ENCODE peak calls at places on chromosomes 1 and 21, in eight cellular contexts. One of them, this sample, is unnamed.

GRCh38 chr21:41643246-41643966 is 123.4 kb downstream of the RIPK4 start:
- DNase-seq in H54: no peak
- DNase-seq in tibial nerve: no peak
- DNase-seq in prostate gland: no peak
- DNase-seq in body of pancreas: no peak
- DNase-seq in GM12891: no peak
- DNase-seq in uterus: no peak
- DNase-seq in IMR-90: no peak
- DNase-seq in this sample: no peak

GRCh38 chr1:214491468-214492120 is 59.8 kb downstream of the PTPN14 start:
- DNase-seq in tibial nerve: no peak
- DNase-seq in uterus: no peak
- DNase-seq in GM12891: no peak
- DNase-seq in body of pancreas: no peak
- DNase-seq in prostate gland: no peak
- DNase-seq in H54: no peak
- DNase-seq in IMR-90: no peak
- DNase-seq in this sample: no peak

GRCh38 chr21:31611445-31611844 is 48.0 kb upstream of the SOD1 start:
- DNase-seq in tibial nerve: no peak
- DNase-seq in GM12891: no peak
- DNase-seq in prostate gland: no peak
- DNase-seq in H54: no peak
- DNase-seq in body of pancreas: no peak
- DNase-seq in IMR-90: no peak
- DNase-seq in uterus: no peak
- DNase-seq in this sample: no peak

GRCh38 chr21:45574691-45575090 is 32.5 kb upstream of the SLC19A1 start:
- DNase-seq in tibial nerve: no peak
- DNase-seq in IMR-90: no peak
- DNase-seq in body of pancreas: no peak
- DNase-seq in H54: no peak
- DNase-seq in GM12891: no peak
- DNase-seq in uterus: no peak
- DNase-seq in prostate gland: no peak
- DNase-seq in this sample: peak; percentile 3

GRCh38 chr1:7420706-7421105 is 350.4 kb upstream of the VAMP3 start:
- DNase-seq in H54: no peak
- DNase-seq in uterus: peak; percentile 1
- DNase-seq in prostate gland: no peak
- DNase-seq in GM12891: no peak
- DNase-seq in IMR-90: no peak
- DNase-seq in body of pancreas: no peak
- DNase-seq in tibial nerve: no peak
- DNase-seq in this sample: no peak

GRCh38 chr1:84253041-84253440 is 48.5 kb upstream of the SAMD13 start:
- DNase-seq in uterus: no peak
- DNase-seq in H54: no peak
- DNase-seq in prostate gland: no peak
- DNase-seq in body of pancreas: no peak
- DNase-seq in IMR-90: peak; percentile 85
- DNase-seq in GM12891: no peak
- DNase-seq in tibial nerve: no peak
- DNase-seq in this sample: no peak

GRCh38 chr1:62784509-62785365 is 805 bp downstream of the ATG4C start:
- DNase-seq in GM12891: peak; percentile 10
- DNase-seq in body of pancreas: no peak
- DNase-seq in tibial nerve: no peak
- DNase-seq in H54: peak; percentile 20
- DNase-seq in prostate gland: no peak
- DNase-seq in IMR-90: peak; percentile 19
- DNase-seq in uterus: no peak
- DNase-seq in this sample: no peak

GRCh38 chr1:15584489-15585363 is at the start of gene AGMAT:
- DNase-seq in uterus: no peak
- DNase-seq in body of pancreas: peak; percentile 29
- DNase-seq in tibial nerve: no peak
- DNase-seq in IMR-90: no peak
- DNase-seq in GM12891: peak; percentile 77
- DNase-seq in H54: no peak
- DNase-seq in prostate gland: no peak
- DNase-seq in this sample: peak; percentile 27

GRCh38 chr1:235124111-235124510 is 4.5 kb downstream of the TOMM20 start:
- DNase-seq in GM12891: no peak
- DNase-seq in IMR-90: no peak
- DNase-seq in prostate gland: no peak
- DNase-seq in tibial nerve: no peak
- DNase-seq in H54: no peak
- DNase-seq in uterus: no peak
- DNase-seq in body of pancreas: no peak
- DNase-seq in this sample: no peak

GRCh38 chr1:197342044-197342565 is 74.1 kb downstream of the CRB1 start:
- DNase-seq in GM12891: no peak
- DNase-seq in tibial nerve: no peak
- DNase-seq in prostate gland: no peak
- DNase-seq in uterus: no peak
- DNase-seq in H54: no peak
- DNase-seq in IMR-90: no peak
- DNase-seq in body of pancreas: no peak
- DNase-seq in this sample: no peak

DNA sequence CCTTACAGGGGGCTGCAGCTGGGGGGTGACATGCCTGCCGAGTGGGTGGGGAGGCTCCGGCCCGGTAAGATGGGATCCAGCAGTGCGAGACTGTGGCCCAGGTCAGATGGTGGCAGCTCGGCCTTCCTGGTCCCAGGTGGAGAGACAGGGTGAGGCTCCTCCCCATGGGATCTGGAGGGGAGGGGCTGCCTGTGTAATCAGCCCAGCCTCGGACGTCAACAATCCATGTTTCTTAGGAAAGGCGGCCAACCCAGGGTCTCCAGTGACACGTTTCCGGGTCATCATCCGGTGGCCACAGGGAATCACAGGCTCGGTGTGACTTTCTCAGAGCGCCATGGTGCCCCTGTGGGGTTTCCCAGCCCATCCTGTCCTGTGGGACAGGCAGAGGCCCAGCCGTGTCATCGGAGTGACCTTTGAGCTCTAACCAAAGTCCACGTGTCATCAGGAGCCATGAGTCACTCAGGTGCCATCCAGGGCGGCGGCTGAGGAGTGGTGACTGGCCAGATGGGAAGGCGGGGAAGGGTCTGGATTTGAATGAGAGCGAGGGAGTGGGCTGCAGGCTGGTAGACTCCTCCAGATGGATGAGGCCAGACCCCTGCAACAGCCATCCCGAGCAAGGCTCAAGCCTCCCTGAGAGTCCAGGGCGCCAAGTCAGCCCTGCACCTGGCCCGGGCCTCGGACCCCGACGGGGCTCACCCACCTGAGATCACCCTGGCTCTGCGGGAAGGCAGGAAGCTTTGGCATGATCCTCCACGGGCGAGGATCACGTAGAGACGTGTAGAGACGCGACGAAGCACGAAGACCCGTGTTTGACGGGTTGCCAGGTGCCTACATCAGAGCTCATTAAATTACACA is 6.6 kb upstream of the HES4 start:
- DNase-seq in GM12891: no peak
- DNase-seq in uterus: peak; percentile 16
- DNase-seq in H54: no peak
- DNase-seq in body of pancreas: no peak
- DNase-seq in tibial nerve: no peak
- DNase-seq in prostate gland: no peak
- DNase-seq in IMR-90: no peak
- DNase-seq in this sample: peak; percentile 7
- TF ChIP-seq POLR2A in GM12891: no peak
- TF ChIP-seq POLR2A in uterus: no peak
- TF ChIP-seq POLR2A in H54: no peak
- TF ChIP-seq POLR2A in body of pancreas: no peak
- TF ChIP-seq POLR2A in tibial nerve: no peak
- TF ChIP-seq POLR2A in prostate gland: no peak
- TF ChIP-seq POLR2A in IMR-90: no peak
- TF ChIP-seq POLR2A in this sample: no peak

GRCh38 chr1:150970818-150971582 is 3.6 kb downstream of the CERS2 start:
- DNase-seq in IMR-90: peak; percentile 62
- DNase-seq in uterus: peak; percentile 78
- DNase-seq in GM12891: no peak
- DNase-seq in H54: no peak
- DNase-seq in prostate gland: peak; percentile 18
- DNase-seq in body of pancreas: peak; percentile 94
- DNase-seq in tibial nerve: peak; percentile 85
- DNase-seq in this sample: peak; percentile 90
- TF ChIP-seq POLR2A in IMR-90: no peak
- TF ChIP-seq POLR2A in uterus: no peak
- TF ChIP-seq POLR2A in GM12891: no peak
- TF ChIP-seq POLR2A in H54: no peak
- TF ChIP-seq POLR2A in prostate gland: no peak
- TF ChIP-seq POLR2A in body of pancreas: no peak
- TF ChIP-seq POLR2A in tibial nerve: peak; percentile 48
- TF ChIP-seq POLR2A in this sample: peak; percentile 83

DNA sequence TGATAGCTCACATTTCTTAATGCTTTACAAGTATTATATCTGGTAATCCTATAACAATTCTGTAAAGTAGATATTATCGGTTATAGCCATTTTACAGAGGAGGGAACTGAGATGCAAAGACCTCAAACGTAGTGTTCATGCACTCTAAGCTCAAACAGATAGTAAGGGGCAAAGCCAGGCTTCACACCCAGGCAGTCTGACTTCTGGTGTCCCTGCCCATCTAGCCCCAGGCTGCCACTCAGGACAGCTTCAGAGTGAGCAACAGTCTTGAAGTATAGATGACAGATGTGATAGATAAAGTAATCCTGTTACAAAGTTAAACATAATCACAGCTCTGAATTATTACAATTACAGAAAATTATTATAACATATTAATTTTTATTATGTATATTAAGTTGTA is 6.2 kb upstream of the TRAF3IP3 start:
- DNase-seq in H54: no peak
- DNase-seq in uterus: no peak
- DNase-seq in prostate gland: no peak
- DNase-seq in IMR-90: no peak
- DNase-seq in tibial nerve: no peak
- DNase-seq in body of pancreas: no peak
- DNase-seq in GM12891: no peak
- DNase-seq in this sample: no peak
- TF ChIP-seq POLR2A in H54: no peak
- TF ChIP-seq POLR2A in uterus: no peak
- TF ChIP-seq POLR2A in prostate gland: no peak
- TF ChIP-seq POLR2A in IMR-90: no peak
- TF ChIP-seq POLR2A in tibial nerve: no peak
- TF ChIP-seq POLR2A in body of pancreas: no peak
- TF ChIP-seq POLR2A in GM12891: no peak
- TF ChIP-seq POLR2A in this sample: no peak

GRCh38 chr1:32201011-32201855 is 838 bp downstream of the CCDC28B start:
- DNase-seq in IMR-90: peak; percentile 67
- DNase-seq in GM12891: peak; percentile 62
- DNase-seq in H54: no peak
- DNase-seq in uterus: peak; percentile 66
- DNase-seq in body of pancreas: peak; percentile 70
- DNase-seq in prostate gland: peak; percentile 46
- DNase-seq in tibial nerve: peak; percentile 70
- DNase-seq in this sample: peak; percentile 86
- TF ChIP-seq POLR2A in IMR-90: peak; percentile 27
- TF ChIP-seq POLR2A in GM12891: peak; percentile 56
- TF ChIP-seq POLR2A in H54: no peak
- TF ChIP-seq POLR2A in uterus: no peak
- TF ChIP-seq POLR2A in body of pancreas: no peak
- TF ChIP-seq POLR2A in prostate gland: no peak
- TF ChIP-seq POLR2A in tibial nerve: peak; percentile 16
- TF ChIP-seq POLR2A in this sample: no peak

DNA sequence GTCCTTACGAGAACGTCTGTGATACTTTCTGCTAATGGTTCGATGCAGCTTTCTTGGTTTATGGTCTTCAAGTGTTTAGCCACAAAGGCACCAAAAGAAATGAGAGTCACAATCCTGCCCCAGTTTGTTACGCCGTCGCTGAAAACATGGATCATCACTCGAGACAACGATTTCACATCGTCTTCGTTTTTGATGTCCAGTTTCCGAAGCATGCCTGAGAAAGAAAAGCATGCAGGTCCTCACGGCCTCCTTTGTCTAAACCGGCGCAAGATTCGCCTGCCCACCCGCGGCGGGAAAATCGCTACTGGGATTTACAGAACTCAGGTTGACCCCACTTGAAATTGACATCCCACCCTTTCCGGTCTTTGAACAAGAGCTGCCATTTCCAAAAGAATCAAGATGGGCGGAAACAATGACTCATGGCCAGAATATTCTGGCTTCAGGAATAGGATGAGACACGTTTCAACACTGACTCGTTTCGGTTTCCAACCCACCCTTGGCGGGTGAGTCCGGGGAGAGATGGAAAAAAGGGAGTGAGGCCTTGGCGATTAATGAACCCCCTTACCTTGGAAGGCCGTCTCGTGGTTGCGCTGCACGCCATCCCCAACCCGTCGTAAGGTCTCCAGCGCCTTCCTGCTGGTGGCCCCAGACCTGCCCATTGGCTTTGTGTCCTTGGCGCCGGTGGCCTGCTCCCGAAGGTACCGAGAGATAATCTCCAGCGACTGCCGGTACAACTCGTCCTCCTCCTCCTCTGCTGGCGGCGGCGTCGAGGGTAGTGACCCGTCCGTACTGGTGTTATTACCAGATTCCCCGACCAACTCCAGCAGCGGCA is 916 bp downstream of the MCL1 start:
- DNase-seq in body of pancreas: peak; percentile 77
- DNase-seq in tibial nerve: peak; percentile 80
- DNase-seq in uterus: peak; percentile 82
- DNase-seq in prostate gland: peak; percentile 49
- DNase-seq in IMR-90: peak; percentile 91
- DNase-seq in GM12891: no peak
- DNase-seq in H54: no peak
- DNase-seq in this sample: peak; percentile 72
- TF ChIP-seq POLR2A in body of pancreas: no peak
- TF ChIP-seq POLR2A in tibial nerve: no peak
- TF ChIP-seq POLR2A in uterus: peak; percentile 39
- TF ChIP-seq POLR2A in prostate gland: peak; percentile 11
- TF ChIP-seq POLR2A in IMR-90: no peak
- TF ChIP-seq POLR2A in GM12891: peak; percentile 26
- TF ChIP-seq POLR2A in H54: no peak
- TF ChIP-seq POLR2A in this sample: peak; percentile 67

GRCh38 chr1:25541889-25542658 is 1.3 kb upstream of the LDLRAP1 start:
- DNase-seq in tibial nerve: no peak
- DNase-seq in IMR-90: no peak
- DNase-seq in prostate gland: no peak
- DNase-seq in uterus: no peak
- DNase-seq in GM12891: no peak
- DNase-seq in H54: no peak
- DNase-seq in body of pancreas: no peak
- DNase-seq in this sample: no peak

GRCh38 chr1:25544243-25544764 is 898 bp downstream of the LDLRAP1 start:
- DNase-seq in GM12891: no peak
- DNase-seq in prostate gland: peak; percentile 19
- DNase-seq in IMR-90: no peak
- DNase-seq in tibial nerve: no peak
- DNase-seq in H54: no peak
- DNase-seq in body of pancreas: peak; percentile 86
- DNase-seq in uterus: no peak
- DNase-seq in this sample: no peak

GRCh38 chr1:25544819-25545218 is 1.4 kb downstream of the LDLRAP1 start:
- DNase-seq in body of pancreas: peak; percentile 65
- DNase-seq in uterus: no peak
- DNase-seq in GM12891: no peak
- DNase-seq in prostate gland: peak; percentile 60
- DNase-seq in tibial nerve: no peak
- DNase-seq in IMR-90: no peak
- DNase-seq in H54: peak; percentile 39
- DNase-seq in this sample: peak; percentile 65

GRCh38 chr1:25543106-25543424 is 341 bp upstream of the LDLRAP1 start:
- DNase-seq in IMR-90: no peak
- DNase-seq in prostate gland: no peak
- DNase-seq in tibial nerve: no peak
- DNase-seq in H54: no peak
- DNase-seq in body of pancreas: no peak
- DNase-seq in uterus: no peak
- DNase-seq in GM12891: no peak
- DNase-seq in this sample: no peak

GRCh38 chr1:25543425-25544242 is at the start of gene LDLRAP1:
- DNase-seq in GM12891: peak; percentile 84
- DNase-seq in uterus: peak; percentile 64
- DNase-seq in H54: peak; percentile 61
- DNase-seq in body of pancreas: peak; percentile 73
- DNase-seq in IMR-90: peak; percentile 62
- DNase-seq in tibial nerve: peak; percentile 53
- DNase-seq in prostate gland: peak; percentile 76
- DNase-seq in this sample: peak; percentile 77
- TF ChIP-seq POLR2A in GM12891: no peak
- TF ChIP-seq POLR2A in uterus: peak; percentile 94
- TF ChIP-seq POLR2A in H54: peak; percentile 54
- TF ChIP-seq POLR2A in body of pancreas: peak; percentile 95
- TF ChIP-seq POLR2A in IMR-90: peak; percentile 37
- TF ChIP-seq POLR2A in tibial nerve: peak; percentile 93
- TF ChIP-seq POLR2A in prostate gland: peak; percentile 95
- TF ChIP-seq POLR2A in this sample: peak; percentile 75